ENCODE peak calls at places on chromosome 20, in six cellular contexts. N is mesendoderm, H is mesenchymal stem cell, C is H9, S is trophoblast cell, W is neuronal stem cell. X is an unnamed sample.

GRCh38 chr20:51195419-51195901 is 172.6 kb upstream of the KCNG1 start:
- DNase-seq in C (no peak), W (no peak), N (no peak), H (no peak), S (no peak), X (peak)

GRCh38 chr20:905999-906520 is 10.1 kb downstream of the ANGPT4 start:
- DNase-seq in H (no peak), S (no peak), C (no peak), N (no peak), W (no peak), X (no peak)

GRCh38 chr20:59733326-59733725 is 129.0 kb downstream of the PHACTR3 start:
- DNase-seq in W (no peak), H (no peak), N (no peak), C (no peak), S (no peak), X (no peak)

GRCh38 chr20:5118220-5119142 is 1.3 kb downstream of the PCNA start:
- DNase-seq in H (peak), S (no peak), W (no peak), N (no peak), C (no peak), X (no peak)

GRCh38 chr20:51318058-51318960 is 224.2 kb downstream of the NFATC2 start:
- DNase-seq in S (peak), W (peak), H (no peak), C (peak), N (peak), X (no peak)

GRCh38 chr20:11030351-11030750 is 356.6 kb upstream of the JAG1 start:
- DNase-seq in N (no peak), C (no peak), S (no peak), W (no peak), H (no peak), X (no peak)

GRCh38 chr20:43442310-43442880 is 15.3 kb upstream of the SRSF6 start:
- DNase-seq in H (no peak), N (peak), W (no peak), S (no peak), C (peak), X (peak)

GRCh38 chr20:44052166-44052565 is 134.8 kb downstream of the JPH2 start:
- DNase-seq in S (no peak), N (no peak), H (no peak), C (no peak), W (no peak), X (no peak)

GRCh38 chr20:56515657-56516381 is 8.7 kb upstream of the FAM209A start:
- DNase-seq in H (peak), S (no peak), C (no peak), N (no peak), W (no peak), X (peak)

GRCh38 chr20:46703435-46703834 is 6.0 kb upstream of the SLC2A10 start:
- DNase-seq in C (no peak), H (no peak), W (no peak), S (peak), N (no peak), X (no peak)

GRCh38 chr20:32449890-32450401 is 91.8 kb downstream of the ASXL1 start:
- DNase-seq in W (no peak), H (no peak), C (no peak), S (peak), N (no peak), X (no peak)

GRCh38 chr20:5002077-5002413 is 735 bp upstream of the SLC23A2 start:
- DNase-seq in C (peak), W (no peak), S (no peak), N (peak), H (no peak), X (no peak)

GRCh38 chr20:60653111-60653845 is 598.8 kb upstream of the CDH4 start:
- DNase-seq in H (no peak), W (no peak), C (no peak), S (no peak), N (no peak), X (no peak)

GRCh38 chr20:61117725-61118124 is 134.3 kb upstream of the CDH4 start:
- DNase-seq in W (no peak), N (no peak), S (no peak), H (peak), C (no peak), X (peak)

GRCh38 chr20:6034134-6034969 is 19.5 kb downstream of the LRRN4 start:
- DNase-seq in W (no peak), N (no peak), C (no peak), S (no peak), H (peak), X (no peak)

GRCh38 chr20:44111712-44112335 is 75.2 kb downstream of the JPH2 start:
- DNase-seq in S (peak), H (peak), W (no peak), C (no peak), N (no peak), X (peak)

GRCh38 chr20:32648761-32649615 is 24.8 kb downstream of the C20orf203 start:
- DNase-seq in C (no peak), N (no peak), W (no peak), H (no peak), S (no peak), X (peak)

GRCh38 chr20:41572010-41572572 is 46.1 kb downstream of the CHD6 start:
- DNase-seq in H (no peak), N (no peak), C (no peak), S (no peak), W (no peak), X (no peak)

GRCh38 chr20:22400440-22400839 is 183.9 kb downstream of the FOXA2 start:
- DNase-seq in N (no peak), C (no peak), H (no peak), S (no peak), W (no peak), X (no peak)

GRCh38 chr20:24782801-24783630 is 166.1 kb upstream of the CST7 start:
- DNase-seq in W (no peak), H (no peak), C (peak), S (no peak), N (peak), X (no peak)

GRCh38 chr20:62143118-62143975 is at the start of the genes PSMA7 and SS18L1:
- DNase-seq in N (peak), W (peak), C (peak), H (peak), S (peak), X (peak)
- H4K8ac ChIP-seq in N (peak), W (no peak), C (no peak), H (peak), S (peak), X (no peak)

GRCh38 chr20:3767434-3768341 is at the start of gene ADISSP:
- DNase-seq in N (peak), W (peak), H (peak), S (peak), C (peak), X (peak)
- H4K8ac ChIP-seq in N (no peak), W (no peak), H (peak), S (peak), C (no peak), X (peak)

GRCh38 chr20:58043866-58044140 is 184.7 kb downstream of the ANKRD60 start:
- DNase-seq in C (no peak), N (no peak), H (no peak), S (no peak), W (no peak), X (no peak)

GRCh38 chr20:58045156-58045555 is 183.3 kb downstream of the ANKRD60 start:
- DNase-seq in N (no peak), C (no peak), H (no peak), S (no peak), W (no peak), X (no peak)

GRCh38 chr20:58042626-58043025 is 185.8 kb downstream of the ANKRD60 start:
- DNase-seq in N (no peak), H (no peak), C (no peak), W (no peak), S (no peak), X (no peak)

GRCh38 chr20:58044286-58044685 is 184.2 kb downstream of the ANKRD60 start:
- DNase-seq in C (no peak), S (no peak), W (no peak), N (no peak), H (no peak), X (no peak)

GRCh38 chr20:58043122-58043865 is 185.2 kb downstream of the ANKRD60 start:
- DNase-seq in H (no peak), S (no peak), C (no peak), N (no peak), W (no peak), X (no peak)
- H4K8ac ChIP-seq in H (no peak), S (no peak), C (no peak), N (no peak), W (no peak), X (no peak)

GRCh38 chr20:34720266-34720665 is 16.1 kb downstream of the TP53INP2 start:
- DNase-seq in N (no peak), W (no peak), S (no peak), H (no peak), C (no peak), X (peak)
- H4K8ac ChIP-seq in N (no peak), W (no peak), S (no peak), H (no peak), C (no peak), X (no peak)

GRCh38 chr20:16530201-16530681 is 43.0 kb downstream of the KIF16B start:
- DNase-seq in W (no peak), H (peak), C (no peak), S (no peak), N (peak), X (peak)
- H4K8ac ChIP-seq in W (no peak), H (peak), C (no peak), S (no peak), N (no peak), X (no peak)

GRCh38 chr20:64113444-64113775 is 6.0 kb upstream of the NPBWR2 start:
- DNase-seq in S (no peak), W (no peak), H (no peak), N (no peak), C (no peak), X (no peak)
- H4K8ac ChIP-seq in S (no peak), W (no peak), H (no peak), N (no peak), C (no peak), X (no peak)

GRCh38 chr20:49516916-49517315 is 34.4 kb upstream of the KCNB1 start:
- DNase-seq in C (no peak), H (no peak), N (no peak), W (no peak), S (no peak), X (no peak)

GRCh38 chr20:49518576-49518975 is 36.1 kb upstream of the KCNB1 start:
- DNase-seq in H (no peak), S (no peak), W (no peak), N (no peak), C (no peak), X (no peak)

GRCh38 chr20:49515588-49515987 is 33.1 kb upstream of the KCNB1 start:
- DNase-seq in N (no peak), C (no peak), H (no peak), W (no peak), S (no peak), X (no peak)

GRCh38 chr20:49519212-49519712 is 36.8 kb upstream of the KCNB1 start:
- DNase-seq in W (no peak), N (no peak), S (no peak), H (no peak), C (no peak), X (no peak)

DNA sequence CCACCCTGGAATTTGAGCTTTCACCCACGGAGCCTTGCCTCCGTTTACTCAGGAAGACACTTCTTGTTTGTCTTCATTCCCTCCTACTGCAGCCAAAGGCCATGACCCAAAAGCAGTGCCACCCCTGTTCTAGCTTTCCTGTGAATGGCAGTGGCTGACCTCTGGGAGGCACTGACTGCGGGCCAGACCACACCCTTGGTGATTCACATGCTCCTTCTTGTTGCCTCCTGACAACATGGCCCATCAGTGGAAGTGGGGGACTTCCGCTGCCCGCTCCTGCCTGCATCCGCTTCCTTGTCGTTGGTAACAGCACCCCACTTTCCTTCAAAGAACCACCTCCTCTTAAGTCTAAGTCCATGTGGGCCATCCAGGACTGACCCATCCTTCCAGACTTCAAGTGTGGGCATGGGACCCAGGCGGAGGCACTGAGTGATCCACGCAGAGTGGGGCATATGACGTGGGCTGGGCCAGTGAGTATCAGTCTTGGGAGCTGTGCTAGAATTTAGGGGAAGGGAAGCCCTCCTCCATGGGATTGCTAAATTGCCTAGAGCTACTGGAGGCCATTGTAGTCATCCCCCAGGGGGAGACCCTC is 35.1 kb upstream of the KCNB1 start:
- DNase-seq in H (no peak), N (no peak), S (no peak), C (no peak), W (no peak), X (no peak)
- H4K8ac ChIP-seq in H (no peak), N (no peak), S (no peak), C (no peak), W (no peak), X (no peak)

GRCh38 chr20:37519508-37520416 is 1.3 kb upstream of the NNAT start:
- DNase-seq in H (peak), W (no peak), N (peak), C (no peak), S (no peak), X (no peak)

GRCh38 chr20:37522258-37523011 is 1.4 kb downstream of the NNAT start:
- DNase-seq in C (peak), H (peak), W (no peak), S (peak), N (peak), X (peak)

GRCh38 chr20:37520417-37520751 is 666 bp upstream of the NNAT start:
- DNase-seq in W (no peak), H (peak), S (no peak), N (no peak), C (no peak), X (no peak)

GRCh38 chr20:37523012-37523391 is 2.0 kb downstream of the NNAT start:
- DNase-seq in C (no peak), S (no peak), N (no peak), W (no peak), H (no peak), X (no peak)

GRCh38 chr20:37521091-37521771 is at the start of gene NNAT:
- DNase-seq in S (no peak), W (peak), N (peak), C (peak), H (peak), X (no peak)
- H4K8ac ChIP-seq in S (no peak), W (no peak), N (no peak), C (no peak), H (no peak), X (no peak)

DNA sequence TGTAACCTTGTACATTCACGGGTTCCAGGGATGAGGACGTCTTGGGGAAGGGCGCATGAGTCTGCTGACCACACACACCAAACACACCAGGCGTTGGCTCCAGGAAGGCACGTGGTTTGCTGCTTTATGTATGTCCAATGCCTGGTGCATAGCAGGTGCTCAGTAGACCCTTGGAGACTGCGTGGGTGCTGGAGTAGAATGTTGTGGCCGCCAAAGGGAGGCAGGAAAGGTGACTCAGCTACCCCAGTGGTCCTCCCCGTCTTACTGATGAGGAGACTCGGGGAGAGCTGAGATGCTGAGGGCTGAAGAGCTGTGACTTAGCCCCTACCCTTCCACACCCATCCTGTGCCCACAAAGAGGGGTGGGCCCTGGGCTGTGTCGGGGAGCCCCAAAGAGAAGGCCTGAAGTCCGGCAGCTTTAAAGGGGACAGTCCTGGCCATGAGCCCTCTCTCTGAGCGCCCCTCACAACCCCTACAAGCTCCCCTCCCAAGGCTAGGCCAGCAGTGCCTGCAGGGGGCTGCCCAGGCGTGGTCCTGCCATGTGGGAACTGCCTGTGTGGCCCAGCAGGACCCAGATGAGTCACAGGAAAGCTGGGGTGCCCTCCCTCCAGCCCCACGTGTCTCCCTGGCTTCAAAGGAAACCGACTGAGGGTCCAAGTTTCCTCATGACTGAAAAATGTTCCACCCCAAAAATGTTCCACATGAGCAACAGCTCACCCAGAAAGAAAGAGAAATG is 28.0 kb upstream of the PTGIS start:
- DNase-seq in C (no peak), H (no peak), W (no peak), S (no peak), N (no peak), X (peak)
- H4K8ac ChIP-seq in C (no peak), H (no peak), W (no peak), S (no peak), N (no peak), X (no peak)

GRCh38 chr20:35225319-35226125 is 968 bp upstream of the MMP24 start:
- DNase-seq in C (no peak), H (no peak), N (peak), S (no peak), W (no peak), X (no peak)

GRCh38 chr20:35226775-35227681 is 538 bp downstream of the MMP24 start:
- DNase-seq in S (peak), W (peak), N (peak), H (peak), C (peak), X (peak)

GRCh38 chr20:35223941-35224340 is 2.5 kb upstream of the MMP24 start:
- DNase-seq in C (no peak), W (no peak), S (no peak), H (no peak), N (no peak), X (no peak)

GRCh38 chr20:35224536-35224935 is 2.0 kb upstream of the MMP24 start:
- DNase-seq in H (no peak), N (no peak), W (no peak), C (no peak), S (no peak), X (no peak)

GRCh38 chr20:35226126-35226774 is at the start of gene MMP24:
- DNase-seq in C (peak), S (no peak), H (no peak), N (peak), W (no peak), X (no peak)
- H4K8ac ChIP-seq in C (no peak), S (no peak), H (no peak), N (no peak), W (no peak), X (no peak)